ENCODE peak calls at places on chromosomes 11 and 22, in five cellular contexts. E, F, A, L and X are unnamed samples. For H3K27me3, the result is how much of the 10 kb centered on the place peaks cover.

GRCh38 chr11:17722000-17722643 is 2.8 kb downstream of the MYOD1 start:
- DNase-seq in E (peak), A (no peak), F (no peak), L (no peak), X (peak)

GRCh38 chr11:120212259-120212888 is 1.5 kb downstream of the OAF start:
- DNase-seq in A (no peak), L (no peak), E (no peak), F (no peak), X (no peak)

GRCh38 chr11:67280791-67281551 is 8.1 kb upstream of the ANKRD13D start:
- DNase-seq in F (peak), A (no peak), L (no peak), E (no peak), X (no peak)

GRCh38 chr11:132683602-132684001 is 848.7 kb downstream of the OPCML start:
- DNase-seq in L (no peak), E (no peak), A (no peak), F (no peak), X (no peak)

GRCh38 chr22:49769691-49770315 is 57.9 kb downstream of the BRD1 start:
- DNase-seq in A (no peak), E (no peak), L (no peak), F (peak), X (no peak)

GRCh38 chr22:18068381-18068988 is 9.3 kb upstream of the PEX26 start:
- DNase-seq in L (no peak), F (no peak), A (no peak), E (no peak), X (no peak)

GRCh38 chr11:1033016-1033798 is 3.3 kb downstream of the MUC6 start:
- DNase-seq in L (no peak), A (no peak), F (no peak), E (no peak), X (no peak)

GRCh38 chr22:44489026-44489425 is 9.0 kb downstream of the RTL6 start:
- DNase-seq in E (no peak), L (no peak), F (no peak), A (no peak), X (no peak)

GRCh38 chr22:29313126-29314071 is 2.1 kb downstream of the RASL10A start:
- DNase-seq in F (peak), A (no peak), L (peak), E (peak), X (no peak)

GRCh38 chr22:22935546-22936157 is 48.0 kb downstream of the IGLL5 start:
- DNase-seq in E (no peak), F (no peak), A (no peak), L (no peak), X (no peak)

GRCh38 chr11:95794086-95794485 is 3.8 kb downstream of the CEP57 start:
- DNase-seq in E (no peak), F (no peak), L (no peak), A (no peak), X (no peak)

DNA sequence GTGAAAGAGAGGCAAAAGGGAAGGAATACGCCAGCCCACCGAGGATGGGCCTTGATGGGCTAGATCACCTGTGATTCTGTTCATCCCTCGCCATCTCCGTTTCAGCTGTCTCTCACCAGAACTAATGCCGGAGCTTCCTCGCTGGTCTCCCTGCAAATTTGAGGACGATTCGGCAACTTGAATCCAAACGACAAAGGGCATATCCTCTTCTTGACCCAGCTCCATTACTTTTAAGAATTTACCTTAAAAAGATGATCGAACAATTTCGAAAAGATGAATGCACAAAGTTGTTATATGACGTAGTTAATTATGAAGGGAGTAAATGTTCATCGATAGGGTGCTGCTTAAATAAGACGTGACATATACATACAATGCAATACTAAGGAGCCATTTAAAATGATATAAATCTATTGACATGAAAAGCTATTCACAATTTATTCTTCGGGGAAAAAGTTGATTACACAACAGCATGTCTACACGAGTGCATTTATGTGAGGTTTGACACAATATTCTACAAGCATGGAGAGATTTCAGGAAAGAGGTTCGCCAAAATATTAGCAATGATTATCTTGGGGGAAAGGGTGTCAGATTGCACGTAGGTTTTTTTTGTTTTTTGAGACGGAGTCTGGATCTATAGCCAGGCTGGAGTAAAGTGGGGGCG is 937 bp upstream of the FAM168A start:
- DNase-seq in E (no peak), F (no peak), L (no peak), A (no peak), X (no peak)
- H3K27me3 ChIP-seq in E (under half), F (under half), L (under half), A (under half), X (under half)

GRCh38 chr22:39688186-39688768 is 117.7 kb downstream of the CACNA1I start:
- DNase-seq in A (no peak), L (no peak), E (no peak), F (peak), X (no peak)

GRCh38 chr22:39686178-39686620 is 115.6 kb downstream of the CACNA1I start:
- DNase-seq in F (peak), A (no peak), E (no peak), L (no peak), X (no peak)

GRCh38 chr22:39685336-39686177 is 115.0 kb downstream of the CACNA1I start:
- DNase-seq in A (no peak), F (peak), E (no peak), L (no peak), X (no peak)

GRCh38 chr22:39684702-39685281 is 114.2 kb downstream of the CACNA1I start:
- DNase-seq in F (no peak), E (no peak), L (no peak), A (no peak), X (no peak)

DNA sequence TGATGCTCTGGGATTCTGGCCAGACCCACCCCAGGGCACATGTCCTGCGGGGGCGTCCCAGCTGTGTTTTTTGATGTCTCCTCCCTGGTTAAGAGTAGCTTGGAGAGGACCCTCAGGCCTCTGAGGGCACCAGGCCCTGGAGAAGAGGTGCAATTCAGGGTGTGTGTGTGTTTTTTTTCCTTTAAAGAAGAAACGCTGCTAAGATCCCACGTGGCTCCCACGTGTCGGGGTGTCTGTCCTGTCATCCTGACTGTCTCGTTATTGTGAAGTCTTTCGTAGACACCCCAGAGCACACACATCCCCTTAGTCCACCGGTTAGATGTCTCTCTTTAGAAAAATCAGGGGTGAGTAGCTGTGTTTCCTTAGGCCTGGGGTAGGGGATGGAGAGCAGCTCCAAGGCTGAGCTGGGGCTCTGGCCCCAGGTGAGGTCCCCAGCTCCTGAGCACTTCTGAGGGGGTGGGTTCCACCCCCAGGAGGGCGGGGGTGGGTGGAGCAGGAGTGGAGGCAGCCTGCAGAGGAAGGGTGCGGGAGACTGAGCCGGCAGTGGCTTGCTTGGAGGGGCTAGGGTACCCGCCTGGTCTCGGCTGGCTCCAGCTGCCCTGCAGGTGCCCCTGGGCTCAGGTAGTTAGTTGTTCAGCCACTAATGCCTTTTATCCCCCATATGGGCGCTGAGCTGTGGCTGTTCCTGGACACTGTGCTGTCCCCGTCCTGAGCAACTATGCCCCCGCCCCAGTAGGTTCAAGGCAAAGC is 116.4 kb downstream of the CACNA1I start:
- DNase-seq in E (no peak), A (no peak), F (peak), L (no peak), X (no peak)
- H3K27me3 ChIP-seq in E (under half), A (under half), F (under half), L (under half), X (under half)

GRCh38 chr11:44622721-44623258 is 57.3 kb downstream of the CD82 start:
- DNase-seq in L (peak), A (no peak), F (no peak), E (no peak), X (peak)
- H3K27me3 ChIP-seq in L (under half), A (under half), F (under half), E (under half), X (under half)

GRCh38 chr11:115390441-115390840 is 113.8 kb downstream of the CADM1 start:
- DNase-seq in A (no peak), E (no peak), F (no peak), L (no peak), X (no peak)
- H3K27me3 ChIP-seq in A (under half), E (under half), F (under half), L (under half), X (under half)

DNA sequence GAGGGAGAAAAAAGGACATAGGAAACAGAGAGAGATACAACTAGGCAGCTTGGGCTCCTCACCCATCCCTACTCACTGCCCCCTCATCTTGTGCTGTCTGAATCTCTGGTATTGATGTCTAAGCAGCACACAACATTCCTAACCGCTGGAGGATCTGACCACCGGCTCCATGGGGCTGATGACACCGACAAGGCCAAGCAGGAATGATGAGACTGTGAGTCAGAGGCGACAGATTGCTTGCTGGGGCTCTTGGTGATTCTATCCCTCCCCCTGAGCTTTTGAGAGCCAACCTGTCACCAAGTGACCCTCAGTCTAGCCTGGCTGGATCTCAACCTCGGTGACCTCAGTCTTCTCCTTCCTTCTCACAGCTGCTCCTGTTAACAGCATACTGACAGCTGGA is 13.8 kb downstream of the PAMR1 start:
- DNase-seq in E (peak), A (peak), L (peak), F (no peak), X (peak)
- H3K27me3 ChIP-seq in E (under half), A (under half), L (under half), F (under half), X (under half)